ENCODE peak calls at places on chromosomes 7 and 10, in seven cellular contexts. Q is EH, G is NCI-H1105 treated with DMSO at 0.1 percent for 48 hours, S is right atrium auricular region, P is mucosa of gallbladder, R is esophagus squamous epithelium, B is HL-60. M is an unnamed sample.

GRCh38 chr7:127189885-127190284 is 62.9 kb downstream of the GRM8 start:
- DNase-seq in R (no peak), P (no peak), S (no peak), Q (no peak), G (peak; percentile 96), B (no peak), M (no peak)

GRCh38 chr10:132905661-132906060 is 36.7 kb downstream of the CFAP46 start:
- DNase-seq in B (no peak), S (no peak), R (no peak), Q (no peak), G (no peak), P (no peak), M (no peak)

GRCh38 chr10:56178210-56178609 is 182.8 kb downstream of the ZWINT start:
- DNase-seq in P (no peak), G (no peak), R (no peak), S (peak; percentile 58), Q (no peak), B (no peak), M (no peak)

GRCh38 chr10:90887555-90887954 is 15.8 kb downstream of the RPP30 start:
- DNase-seq in S (no peak), P (no peak), Q (no peak), G (no peak), R (no peak), B (no peak), M (no peak)

GRCh38 chr10:16828731-16829175 is 11.5 kb upstream of the RSU1 start:
- DNase-seq in R (no peak), P (no peak), S (no peak), B (no peak), G (no peak), Q (peak; percentile 97), M (peak; percentile 76)

GRCh38 chr7:65441010-65441409 is 67.4 kb downstream of the ZNF92 start:
- DNase-seq in S (no peak), G (no peak), Q (peak; percentile 86), B (no peak), P (no peak), R (no peak), M (no peak)

GRCh38 chr10:94116848-94117247 is 123.1 kb downstream of the PLCE1 start:
- DNase-seq in G (no peak), Q (no peak), R (no peak), B (no peak), P (no peak), S (no peak), M (no peak)

GRCh38 chr7:46680147-46680546 is 759.1 kb upstream of the IGFBP3 start:
- DNase-seq in R (no peak), G (no peak), Q (no peak), S (no peak), B (no peak), P (no peak), M (no peak)

GRCh38 chr7:70925411-70926115 is 206.4 kb upstream of the GALNT17 start:
- DNase-seq in B (no peak), S (no peak), P (no peak), G (no peak), R (no peak), Q (no peak), M (no peak)

GRCh38 chr7:4661871-4662270 is 20.2 kb upstream of the FOXK1 start:
- DNase-seq in G (no peak), Q (peak; percentile 54), R (no peak), B (no peak), P (no peak), S (no peak), M (no peak)

GRCh38 chr7:21568762-21569161 is 25.9 kb downstream of the DNAH11 start:
- DNase-seq in Q (peak; percentile 8), P (no peak), G (peak; percentile 28), B (no peak), R (no peak), S (no peak), M (no peak)

GRCh38 chr7:28332031-28332430 is 80.3 kb upstream of the CREB5 start:
- DNase-seq in S (no peak), P (no peak), B (no peak), G (no peak), R (no peak), Q (no peak), M (no peak)

GRCh38 chr7:151237244-151238189 is 5.2 kb downstream of the CHPF2 start:
- DNase-seq in G (no peak), S (no peak), P (no peak), R (no peak), B (no peak), Q (no peak), M (no peak)

GRCh38 chr7:74026406-74027123 is 1.4 kb upstream of the ELN start:
- DNase-seq in P (peak; percentile 79), Q (peak; percentile 69), R (no peak), S (peak; percentile 93), G (peak; percentile 14), B (peak; percentile 58), M (peak; percentile 91)

GRCh38 chr10:79024716-79025112 is 44.1 kb upstream of the ZMIZ1 start:
- DNase-seq in P (no peak), S (no peak), Q (no peak), B (no peak), G (no peak), R (no peak), M (peak; percentile 70)

GRCh38 chr10:95560288-95561199 is 627 bp downstream of the SORBS1 start:
- DNase-seq in B (no peak), R (no peak), P (peak; percentile 35), S (peak; percentile 63), Q (peak; percentile 55), G (peak; percentile 46), M (peak; percentile 79)